ENCODE peak calls at places on chromosomes 3 and 15, in ten cellular contexts. One of them, this sample, is unnamed. For H3K4me1, the result is how much of the 10 kb centered on the place peaks cover.

GRCh38 chr15:62896380-62896866 is 146.1 kb upstream of the TPM1 start:
- DNase-seq in OCI-LY7: no peak
- DNase-seq in colonic mucosa: no peak
- DNase-seq in neural progenitor cell: no peak
- DNase-seq in heart left ventricle: no peak
- DNase-seq in pancreas: peak
- DNase-seq in stomach: no peak
- DNase-seq in lower lobe of right lung: no peak
- DNase-seq in K562: no peak
- DNase-seq in psoas muscle: no peak
- DNase-seq in this sample: peak

GRCh38 chr15:76057332-76058000 is 2.3 kb upstream of the TMEM266 start:
- DNase-seq in OCI-LY7: peak
- DNase-seq in colonic mucosa: peak
- DNase-seq in neural progenitor cell: peak
- DNase-seq in heart left ventricle: no peak
- DNase-seq in pancreas: peak
- DNase-seq in stomach: peak
- DNase-seq in lower lobe of right lung: no peak
- DNase-seq in K562: peak
- DNase-seq in psoas muscle: no peak
- DNase-seq in this sample: peak

GRCh38 chr15:85543741-85544155 is 163.3 kb downstream of the AKAP13 start:
- DNase-seq in OCI-LY7: no peak
- DNase-seq in colonic mucosa: peak
- DNase-seq in neural progenitor cell: no peak
- DNase-seq in heart left ventricle: peak
- DNase-seq in pancreas: peak
- DNase-seq in stomach: peak
- DNase-seq in lower lobe of right lung: peak
- DNase-seq in K562: no peak
- DNase-seq in psoas muscle: peak
- DNase-seq in this sample: no peak

GRCh38 chr15:25401511-25401910 is 37.3 kb downstream of the UBE3A start:
- DNase-seq in OCI-LY7: no peak
- DNase-seq in colonic mucosa: no peak
- DNase-seq in neural progenitor cell: no peak
- DNase-seq in heart left ventricle: no peak
- DNase-seq in pancreas: no peak
- DNase-seq in stomach: no peak
- DNase-seq in lower lobe of right lung: no peak
- DNase-seq in K562: no peak
- DNase-seq in psoas muscle: no peak
- DNase-seq in this sample: no peak

GRCh38 chr3:124885466-124886167 is 1.5 kb downstream of the ITGB5 start:
- DNase-seq in OCI-LY7: no peak
- DNase-seq in colonic mucosa: no peak
- DNase-seq in neural progenitor cell: peak
- DNase-seq in heart left ventricle: no peak
- DNase-seq in pancreas: no peak
- DNase-seq in stomach: no peak
- DNase-seq in lower lobe of right lung: no peak
- DNase-seq in K562: no peak
- DNase-seq in psoas muscle: no peak
- DNase-seq in this sample: peak

GRCh38 chr3:51389423-51390183 is 1.5 kb upstream of the RBM15B start:
- DNase-seq in OCI-LY7: peak
- DNase-seq in colonic mucosa: peak
- DNase-seq in neural progenitor cell: peak
- DNase-seq in heart left ventricle: peak
- DNase-seq in pancreas: peak
- DNase-seq in stomach: peak
- DNase-seq in lower lobe of right lung: peak
- DNase-seq in K562: peak
- DNase-seq in psoas muscle: peak
- DNase-seq in this sample: peak

GRCh38 chr3:186746008-186746407 is 28.8 kb downstream of the KNG1 start:
- DNase-seq in OCI-LY7: no peak
- DNase-seq in colonic mucosa: peak
- DNase-seq in neural progenitor cell: peak
- DNase-seq in heart left ventricle: no peak
- DNase-seq in pancreas: peak
- DNase-seq in stomach: peak
- DNase-seq in lower lobe of right lung: peak
- DNase-seq in K562: peak
- DNase-seq in psoas muscle: no peak
- DNase-seq in this sample: peak

GRCh38 chr15:96264801-96265515 is 65.5 kb upstream of the NR2F2 start:
- DNase-seq in OCI-LY7: no peak
- DNase-seq in colonic mucosa: no peak
- DNase-seq in neural progenitor cell: no peak
- DNase-seq in heart left ventricle: no peak
- DNase-seq in pancreas: peak
- DNase-seq in stomach: no peak
- DNase-seq in lower lobe of right lung: no peak
- DNase-seq in K562: peak
- DNase-seq in psoas muscle: no peak
- DNase-seq in this sample: peak

GRCh38 chr3:138082085-138082991 is 33.1 kb downstream of the DZIP1L start:
- DNase-seq in OCI-LY7: no peak
- DNase-seq in colonic mucosa: no peak
- DNase-seq in neural progenitor cell: no peak
- DNase-seq in heart left ventricle: no peak
- DNase-seq in pancreas: peak
- DNase-seq in stomach: peak
- DNase-seq in lower lobe of right lung: no peak
- DNase-seq in K562: no peak
- DNase-seq in psoas muscle: no peak
- DNase-seq in this sample: no peak

GRCh38 chr15:52282418-52282817 is 13.2 kb downstream of the MYO5C start:
- DNase-seq in OCI-LY7: no peak
- DNase-seq in colonic mucosa: no peak
- DNase-seq in neural progenitor cell: no peak
- DNase-seq in heart left ventricle: no peak
- DNase-seq in pancreas: no peak
- DNase-seq in stomach: no peak
- DNase-seq in lower lobe of right lung: no peak
- DNase-seq in K562: no peak
- DNase-seq in psoas muscle: no peak
- DNase-seq in this sample: no peak

GRCh38 chr3:61600195-61600594 is 38.8 kb downstream of the PTPRG start:
- DNase-seq in OCI-LY7: no peak
- DNase-seq in colonic mucosa: no peak
- DNase-seq in neural progenitor cell: no peak
- DNase-seq in heart left ventricle: no peak
- DNase-seq in pancreas: no peak
- DNase-seq in stomach: no peak
- DNase-seq in lower lobe of right lung: no peak
- DNase-seq in K562: no peak
- DNase-seq in psoas muscle: no peak
- DNase-seq in this sample: no peak

GRCh38 chr15:78308422-78309021 is 9.1 kb upstream of the SKIC8 start:
- DNase-seq in OCI-LY7: peak
- DNase-seq in colonic mucosa: peak
- DNase-seq in neural progenitor cell: peak
- DNase-seq in heart left ventricle: peak
- DNase-seq in pancreas: peak
- DNase-seq in stomach: peak
- DNase-seq in lower lobe of right lung: peak
- DNase-seq in K562: peak
- DNase-seq in psoas muscle: peak
- DNase-seq in this sample: peak

GRCh38 chr3:33717616-33717865 is 513 bp downstream of the CLASP2 start:
- DNase-seq in OCI-LY7: no peak
- DNase-seq in colonic mucosa: peak
- DNase-seq in neural progenitor cell: peak
- DNase-seq in heart left ventricle: no peak
- DNase-seq in pancreas: peak
- DNase-seq in stomach: peak
- DNase-seq in lower lobe of right lung: peak
- DNase-seq in K562: peak
- DNase-seq in psoas muscle: peak
- DNase-seq in this sample: peak

GRCh38 chr3:63918321-63918720 is 6.1 kb upstream of the SCAANT1 start:
- DNase-seq in OCI-LY7: no peak
- DNase-seq in colonic mucosa: no peak
- DNase-seq in neural progenitor cell: no peak
- DNase-seq in heart left ventricle: no peak
- DNase-seq in pancreas: no peak
- DNase-seq in stomach: no peak
- DNase-seq in lower lobe of right lung: no peak
- DNase-seq in K562: no peak
- DNase-seq in psoas muscle: no peak
- DNase-seq in this sample: no peak

GRCh38 chr3:67349551-67350174 is 304.7 kb downstream of the SUCLG2 start:
- DNase-seq in OCI-LY7: no peak
- DNase-seq in colonic mucosa: no peak
- DNase-seq in neural progenitor cell: no peak
- DNase-seq in heart left ventricle: no peak
- DNase-seq in pancreas: no peak
- DNase-seq in stomach: no peak
- DNase-seq in lower lobe of right lung: no peak
- DNase-seq in K562: no peak
- DNase-seq in psoas muscle: no peak
- DNase-seq in this sample: no peak

GRCh38 chr3:45480218-45480617 is 91.8 kb downstream of the LARS2 start:
- DNase-seq in OCI-LY7: no peak
- DNase-seq in colonic mucosa: peak
- DNase-seq in neural progenitor cell: no peak
- DNase-seq in heart left ventricle: no peak
- DNase-seq in pancreas: no peak
- DNase-seq in stomach: no peak
- DNase-seq in lower lobe of right lung: no peak
- DNase-seq in K562: no peak
- DNase-seq in psoas muscle: no peak
- DNase-seq in this sample: peak

GRCh38 chr3:154864947-154865346 is 215.2 kb upstream of the MME start:
- DNase-seq in OCI-LY7: no peak
- DNase-seq in colonic mucosa: no peak
- DNase-seq in neural progenitor cell: no peak
- DNase-seq in heart left ventricle: no peak
- DNase-seq in pancreas: no peak
- DNase-seq in stomach: no peak
- DNase-seq in lower lobe of right lung: no peak
- DNase-seq in K562: no peak
- DNase-seq in psoas muscle: no peak
- DNase-seq in this sample: no peak

GRCh38 chr15:74123131-74123429 is 7.3 kb upstream of the ISLR2 start:
- DNase-seq in OCI-LY7: peak
- DNase-seq in colonic mucosa: no peak
- DNase-seq in neural progenitor cell: peak
- DNase-seq in heart left ventricle: no peak
- DNase-seq in pancreas: no peak
- DNase-seq in stomach: no peak
- DNase-seq in lower lobe of right lung: no peak
- DNase-seq in K562: no peak
- DNase-seq in psoas muscle: no peak
- DNase-seq in this sample: no peak
- TF ChIP-seq CTCF in OCI-LY7: peak
- TF ChIP-seq CTCF in colonic mucosa: no peak
- TF ChIP-seq CTCF in neural progenitor cell: peak
- TF ChIP-seq CTCF in heart left ventricle: no peak
- TF ChIP-seq CTCF in pancreas: no peak
- TF ChIP-seq CTCF in stomach: no peak
- TF ChIP-seq CTCF in lower lobe of right lung: no peak
- TF ChIP-seq CTCF in K562: no peak
- TF ChIP-seq CTCF in psoas muscle: no peak
- TF ChIP-seq CTCF in this sample: no peak

GRCh38 chr3:130903412-130903908 is 9.6 kb downstream of the ATP2C1 start:
- DNase-seq in OCI-LY7: no peak
- DNase-seq in colonic mucosa: no peak
- DNase-seq in neural progenitor cell: no peak
- DNase-seq in heart left ventricle: no peak
- DNase-seq in pancreas: no peak
- DNase-seq in stomach: no peak
- DNase-seq in lower lobe of right lung: no peak
- DNase-seq in K562: no peak
- DNase-seq in psoas muscle: no peak
- DNase-seq in this sample: no peak
- H3K4me1 ChIP-seq in OCI-LY7: half or more
- H3K4me1 ChIP-seq in colonic mucosa: under half
- H3K4me1 ChIP-seq in neural progenitor cell: under half
- H3K4me1 ChIP-seq in heart left ventricle: under half
- H3K4me1 ChIP-seq in pancreas: under half
- H3K4me1 ChIP-seq in stomach: half or more
- H3K4me1 ChIP-seq in lower lobe of right lung: under half
- H3K4me1 ChIP-seq in K562: under half
- H3K4me1 ChIP-seq in psoas muscle: half or more
- H3K4me1 ChIP-seq in this sample: under half

GRCh38 chr3:146335386-146335785 is 84.5 kb upstream of the PLSCR4 start:
- DNase-seq in OCI-LY7: no peak
- DNase-seq in colonic mucosa: no peak
- DNase-seq in neural progenitor cell: no peak
- DNase-seq in heart left ventricle: no peak
- DNase-seq in pancreas: no peak
- DNase-seq in stomach: no peak
- DNase-seq in lower lobe of right lung: no peak
- DNase-seq in K562: no peak
- DNase-seq in psoas muscle: no peak
- DNase-seq in this sample: no peak
- H3K4me3 ChIP-seq in OCI-LY7: no peak
- H3K4me3 ChIP-seq in colonic mucosa: no peak
- H3K4me3 ChIP-seq in neural progenitor cell: no peak
- H3K4me3 ChIP-seq in heart left ventricle: no peak
- H3K4me3 ChIP-seq in pancreas: no peak
- H3K4me3 ChIP-seq in stomach: no peak
- H3K4me3 ChIP-seq in lower lobe of right lung: no peak
- H3K4me3 ChIP-seq in K562: no peak
- H3K4me3 ChIP-seq in psoas muscle: no peak
- H3K4me3 ChIP-seq in this sample: no peak

GRCh38 chr15:100132309-100132708 is 209.5 kb downstream of the ADAMTS17 start:
- DNase-seq in OCI-LY7: no peak
- DNase-seq in colonic mucosa: no peak
- DNase-seq in neural progenitor cell: no peak
- DNase-seq in heart left ventricle: no peak
- DNase-seq in pancreas: no peak
- DNase-seq in stomach: no peak
- DNase-seq in lower lobe of right lung: no peak
- DNase-seq in K562: no peak
- DNase-seq in psoas muscle: no peak
- DNase-seq in this sample: no peak

GRCh38 chr15:100133981-100134711 is 207.6 kb downstream of the ADAMTS17 start:
- DNase-seq in OCI-LY7: no peak
- DNase-seq in colonic mucosa: no peak
- DNase-seq in neural progenitor cell: no peak
- DNase-seq in heart left ventricle: no peak
- DNase-seq in pancreas: no peak
- DNase-seq in stomach: no peak
- DNase-seq in lower lobe of right lung: no peak
- DNase-seq in K562: no peak
- DNase-seq in psoas muscle: no peak
- DNase-seq in this sample: no peak

GRCh38 chr15:100133001-100133400 is 208.8 kb downstream of the ADAMTS17 start:
- DNase-seq in OCI-LY7: no peak
- DNase-seq in colonic mucosa: no peak
- DNase-seq in neural progenitor cell: peak
- DNase-seq in heart left ventricle: no peak
- DNase-seq in pancreas: no peak
- DNase-seq in stomach: no peak
- DNase-seq in lower lobe of right lung: no peak
- DNase-seq in K562: no peak
- DNase-seq in psoas muscle: no peak
- DNase-seq in this sample: no peak

GRCh38 chr15:100129677-100130076 is 212.1 kb downstream of the ADAMTS17 start:
- DNase-seq in OCI-LY7: no peak
- DNase-seq in colonic mucosa: no peak
- DNase-seq in neural progenitor cell: no peak
- DNase-seq in heart left ventricle: no peak
- DNase-seq in pancreas: no peak
- DNase-seq in stomach: no peak
- DNase-seq in lower lobe of right lung: no peak
- DNase-seq in K562: no peak
- DNase-seq in psoas muscle: no peak
- DNase-seq in this sample: peak

GRCh38 chr15:100131321-100132224 is 210.2 kb downstream of the ADAMTS17 start:
- DNase-seq in OCI-LY7: no peak
- DNase-seq in colonic mucosa: no peak
- DNase-seq in neural progenitor cell: peak
- DNase-seq in heart left ventricle: peak
- DNase-seq in pancreas: peak
- DNase-seq in stomach: peak
- DNase-seq in lower lobe of right lung: peak
- DNase-seq in K562: peak
- DNase-seq in psoas muscle: no peak
- DNase-seq in this sample: no peak
- TF ChIP-seq CTCF in OCI-LY7: no peak
- TF ChIP-seq CTCF in colonic mucosa: peak
- TF ChIP-seq CTCF in neural progenitor cell: peak
- TF ChIP-seq CTCF in heart left ventricle: peak
- TF ChIP-seq CTCF in pancreas: peak
- TF ChIP-seq CTCF in stomach: peak
- TF ChIP-seq CTCF in lower lobe of right lung: peak
- TF ChIP-seq CTCF in K562: peak
- TF ChIP-seq CTCF in psoas muscle: peak
- TF ChIP-seq CTCF in this sample: no peak